ENCODE peak calls at places on chromosomes 3 and 15, in seven cellular contexts. One of them, this sample, is unnamed.

GRCh38 chr3:58322793-58323192 is 9.9 kb upstream of the PXK start:
- DNase-seq in putamen: no peak
- DNase-seq in ELR: no peak
- DNase-seq in NT2/D1: no peak
- DNase-seq in stimulated activated naive CD8-positive, alpha-beta T cell treated with anti-CD3 and anti-CD28 coated beads, Interleukin-15, amount 100 ng/mL, for 72 hours: no peak
- DNase-seq in C1 segment of cervical spinal cord: no peak
- DNase-seq in left lung: no peak
- DNase-seq in this sample: no peak

GRCh38 chr15:35665855-35666536 is 120.0 kb upstream of the DPH6 start:
- DNase-seq in left lung: no peak
- DNase-seq in C1 segment of cervical spinal cord: no peak
- DNase-seq in ELR: no peak
- DNase-seq in NT2/D1: no peak
- DNase-seq in stimulated activated naive CD8-positive, alpha-beta T cell treated with anti-CD3 and anti-CD28 coated beads, Interleukin-15, amount 100 ng/mL, for 72 hours: no peak
- DNase-seq in putamen: no peak
- DNase-seq in this sample: no peak

GRCh38 chr3:71725279-71725991 is at the start of gene EIF4E3:
- DNase-seq in ELR: peak
- DNase-seq in stimulated activated naive CD8-positive, alpha-beta T cell treated with anti-CD3 and anti-CD28 coated beads, Interleukin-15, amount 100 ng/mL, for 72 hours: peak
- DNase-seq in putamen: no peak
- DNase-seq in left lung: no peak
- DNase-seq in NT2/D1: no peak
- DNase-seq in C1 segment of cervical spinal cord: no peak
- DNase-seq in this sample: peak

GRCh38 chr3:64674591-64675076 is 13.2 kb downstream of the ADAMTS9 start:
- DNase-seq in putamen: no peak
- DNase-seq in ELR: no peak
- DNase-seq in left lung: no peak
- DNase-seq in NT2/D1: no peak
- DNase-seq in C1 segment of cervical spinal cord: no peak
- DNase-seq in stimulated activated naive CD8-positive, alpha-beta T cell treated with anti-CD3 and anti-CD28 coated beads, Interleukin-15, amount 100 ng/mL, for 72 hours: no peak
- DNase-seq in this sample: no peak

GRCh38 chr3:129054605-129055104 is 5.9 kb upstream of the GP9 start:
- DNase-seq in putamen: no peak
- DNase-seq in ELR: no peak
- DNase-seq in C1 segment of cervical spinal cord: no peak
- DNase-seq in stimulated activated naive CD8-positive, alpha-beta T cell treated with anti-CD3 and anti-CD28 coated beads, Interleukin-15, amount 100 ng/mL, for 72 hours: no peak
- DNase-seq in left lung: no peak
- DNase-seq in NT2/D1: no peak
- DNase-seq in this sample: no peak

GRCh38 chr3:59064276-59064675 is 14.5 kb upstream of the CFAP20DC start:
- DNase-seq in NT2/D1: no peak
- DNase-seq in stimulated activated naive CD8-positive, alpha-beta T cell treated with anti-CD3 and anti-CD28 coated beads, Interleukin-15, amount 100 ng/mL, for 72 hours: no peak
- DNase-seq in ELR: peak
- DNase-seq in C1 segment of cervical spinal cord: no peak
- DNase-seq in left lung: no peak
- DNase-seq in putamen: no peak
- DNase-seq in this sample: no peak

GRCh38 chr3:107662109-107662477 is 139.3 kb downstream of the BBX start:
- DNase-seq in stimulated activated naive CD8-positive, alpha-beta T cell treated with anti-CD3 and anti-CD28 coated beads, Interleukin-15, amount 100 ng/mL, for 72 hours: no peak
- DNase-seq in ELR: peak
- DNase-seq in C1 segment of cervical spinal cord: no peak
- DNase-seq in NT2/D1: no peak
- DNase-seq in left lung: no peak
- DNase-seq in putamen: no peak
- DNase-seq in this sample: no peak

GRCh38 chr15:39804026-39804425 is 21.4 kb upstream of the FSIP1 start:
- DNase-seq in ELR: no peak
- DNase-seq in C1 segment of cervical spinal cord: no peak
- DNase-seq in NT2/D1: no peak
- DNase-seq in stimulated activated naive CD8-positive, alpha-beta T cell treated with anti-CD3 and anti-CD28 coated beads, Interleukin-15, amount 100 ng/mL, for 72 hours: no peak
- DNase-seq in putamen: no peak
- DNase-seq in left lung: no peak
- DNase-seq in this sample: no peak

GRCh38 chr3:129320261-129320660 is 41.6 kb downstream of the HMCES start:
- DNase-seq in putamen: no peak
- DNase-seq in NT2/D1: no peak
- DNase-seq in stimulated activated naive CD8-positive, alpha-beta T cell treated with anti-CD3 and anti-CD28 coated beads, Interleukin-15, amount 100 ng/mL, for 72 hours: no peak
- DNase-seq in left lung: no peak
- DNase-seq in ELR: no peak
- DNase-seq in C1 segment of cervical spinal cord: no peak
- DNase-seq in this sample: no peak

GRCh38 chr3:44509393-44509921 is 32.0 kb upstream of the ZNF445 start:
- DNase-seq in ELR: peak
- DNase-seq in stimulated activated naive CD8-positive, alpha-beta T cell treated with anti-CD3 and anti-CD28 coated beads, Interleukin-15, amount 100 ng/mL, for 72 hours: peak
- DNase-seq in left lung: no peak
- DNase-seq in putamen: no peak
- DNase-seq in C1 segment of cervical spinal cord: no peak
- DNase-seq in NT2/D1: no peak
- DNase-seq in this sample: no peak

GRCh38 chr3:175294793-175295192 is 435.7 kb downstream of the NAALADL2 start:
- DNase-seq in C1 segment of cervical spinal cord: no peak
- DNase-seq in putamen: no peak
- DNase-seq in left lung: no peak
- DNase-seq in ELR: no peak
- DNase-seq in stimulated activated naive CD8-positive, alpha-beta T cell treated with anti-CD3 and anti-CD28 coated beads, Interleukin-15, amount 100 ng/mL, for 72 hours: no peak
- DNase-seq in NT2/D1: no peak
- DNase-seq in this sample: no peak

GRCh38 chr3:110533089-110533488 is 538.5 kb upstream of the NECTIN3 start:
- DNase-seq in NT2/D1: no peak
- DNase-seq in left lung: no peak
- DNase-seq in ELR: no peak
- DNase-seq in C1 segment of cervical spinal cord: no peak
- DNase-seq in stimulated activated naive CD8-positive, alpha-beta T cell treated with anti-CD3 and anti-CD28 coated beads, Interleukin-15, amount 100 ng/mL, for 72 hours: no peak
- DNase-seq in putamen: no peak
- DNase-seq in this sample: no peak

GRCh38 chr3:99700637-99701268 is 62.4 kb downstream of the COL8A1 start:
- DNase-seq in ELR: peak
- DNase-seq in putamen: no peak
- DNase-seq in C1 segment of cervical spinal cord: no peak
- DNase-seq in NT2/D1: no peak
- DNase-seq in left lung: no peak
- DNase-seq in stimulated activated naive CD8-positive, alpha-beta T cell treated with anti-CD3 and anti-CD28 coated beads, Interleukin-15, amount 100 ng/mL, for 72 hours: no peak
- DNase-seq in this sample: no peak

GRCh38 chr3:72820405-72820804 is 27.8 kb downstream of the SHQ1 start:
- DNase-seq in C1 segment of cervical spinal cord: no peak
- DNase-seq in stimulated activated naive CD8-positive, alpha-beta T cell treated with anti-CD3 and anti-CD28 coated beads, Interleukin-15, amount 100 ng/mL, for 72 hours: no peak
- DNase-seq in NT2/D1: no peak
- DNase-seq in left lung: no peak
- DNase-seq in putamen: peak
- DNase-seq in ELR: no peak
- DNase-seq in this sample: no peak

GRCh38 chr15:25056484-25057429 is 102.0 kb downstream of the SNRPN start:
- DNase-seq in C1 segment of cervical spinal cord: no peak
- DNase-seq in left lung: no peak
- DNase-seq in NT2/D1: no peak
- DNase-seq in putamen: no peak
- DNase-seq in stimulated activated naive CD8-positive, alpha-beta T cell treated with anti-CD3 and anti-CD28 coated beads, Interleukin-15, amount 100 ng/mL, for 72 hours: no peak
- DNase-seq in ELR: no peak
- DNase-seq in this sample: no peak

GRCh38 chr3:74343391-74343790 is 271.1 kb downstream of the CNTN3 start:
- DNase-seq in left lung: no peak
- DNase-seq in putamen: no peak
- DNase-seq in stimulated activated naive CD8-positive, alpha-beta T cell treated with anti-CD3 and anti-CD28 coated beads, Interleukin-15, amount 100 ng/mL, for 72 hours: no peak
- DNase-seq in NT2/D1: no peak
- DNase-seq in ELR: no peak
- DNase-seq in C1 segment of cervical spinal cord: no peak
- DNase-seq in this sample: no peak

GRCh38 chr15:75666823-75667501 is 19.2 kb downstream of the SNX33 start:
- DNase-seq in stimulated activated naive CD8-positive, alpha-beta T cell treated with anti-CD3 and anti-CD28 coated beads, Interleukin-15, amount 100 ng/mL, for 72 hours: no peak
- DNase-seq in left lung: peak
- DNase-seq in C1 segment of cervical spinal cord: no peak
- DNase-seq in NT2/D1: no peak
- DNase-seq in ELR: peak
- DNase-seq in putamen: no peak
- DNase-seq in this sample: no peak

GRCh38 chr15:96360581-96361308 is 30.2 kb downstream of the NR2F2 start:
- DNase-seq in ELR: no peak
- DNase-seq in putamen: no peak
- DNase-seq in stimulated activated naive CD8-positive, alpha-beta T cell treated with anti-CD3 and anti-CD28 coated beads, Interleukin-15, amount 100 ng/mL, for 72 hours: no peak
- DNase-seq in C1 segment of cervical spinal cord: no peak
- DNase-seq in NT2/D1: no peak
- DNase-seq in left lung: no peak
- DNase-seq in this sample: no peak

GRCh38 chr15:75225951-75226732 is 24.5 kb downstream of the C15orf39 start:
- DNase-seq in putamen: no peak
- DNase-seq in ELR: no peak
- DNase-seq in C1 segment of cervical spinal cord: no peak
- DNase-seq in left lung: no peak
- DNase-seq in stimulated activated naive CD8-positive, alpha-beta T cell treated with anti-CD3 and anti-CD28 coated beads, Interleukin-15, amount 100 ng/mL, for 72 hours: no peak
- DNase-seq in NT2/D1: no peak
- DNase-seq in this sample: no peak